ENCODE peak calls at places on chromosomes 13 and 19, in five cellular contexts. A is brain microvascular endothelial cell, M is hepatocyte, D is H1, L is colonic mucosa. Z is an unnamed sample. For H3K27me3 and H3K36me3, the result is how much of the 10 kb centered on the place peaks cover.

GRCh38 chr19:16527971-16528521 is 14.2 kb downstream of the CHERP start:
- DNase-seq in A (no peak), M (no peak), D (peak), L (no peak), Z (no peak)

GRCh38 chr13:76969488-76970365 is 21.4 kb downstream of the ACOD1 start:
- DNase-seq in A (no peak), M (no peak), D (no peak), L (no peak), Z (peak)

GRCh38 chr13:45717324-45717723 is 15.2 kb downstream of the CBY2 start:
- DNase-seq in A (no peak), M (no peak), D (no peak), L (no peak), Z (no peak)

GRCh38 chr13:107289540-107289939 is 721.6 kb upstream of the ARGLU1 start:
- DNase-seq in A (no peak), M (no peak), D (no peak), L (no peak), Z (no peak)

GRCh38 chr19:14093117-14093784 is 2.7 kb upstream of the SAMD1 start:
- DNase-seq in A (no peak), M (no peak), D (no peak), L (no peak), Z (no peak)

GRCh38 chr19:8421484-8422461 is 8.7 kb downstream of the MARCHF2 start:
- DNase-seq in A (no peak), M (peak), D (no peak), L (no peak), Z (no peak)

GRCh38 chr13:27973956-27974662 is 5.0 kb upstream of the CDX2 start:
- DNase-seq in A (no peak), M (no peak), D (no peak), L (no peak), Z (no peak)

GRCh38 chr19:1646931-1647663 is 5.3 kb downstream of the TCF3 start:
- DNase-seq in A (no peak), M (no peak), D (no peak), L (no peak), Z (no peak)

GRCh38 chr13:51397262-51397933 is 55.4 kb downstream of the INTS6 start:
- DNase-seq in A (peak), M (peak), D (no peak), L (no peak), Z (peak)

GRCh38 chr19:38012944-38013343 is 105.9 kb downstream of the SIPA1L3 start:
- DNase-seq in A (no peak), M (no peak), D (no peak), L (no peak), Z (no peak)

GRCh38 chr19:35911790-35912189 is 3.7 kb upstream of the TYROBP start:
- DNase-seq in A (no peak), M (no peak), D (no peak), L (no peak), Z (peak)

GRCh38 chr13:31663880-31664585 is 75.3 kb upstream of the RXFP2 start:
- DNase-seq in A (no peak), M (no peak), D (no peak), L (no peak), Z (no peak)

GRCh38 chr13:94454906-94455305 is 24.6 kb downstream of the DCT start:
- DNase-seq in A (no peak), M (no peak), D (no peak), L (no peak), Z (peak)

GRCh38 chr13:28128030-28128429 is 10.3 kb upstream of the PAN3 start:
- DNase-seq in A (no peak), M (no peak), D (no peak), L (no peak), Z (no peak)

GRCh38 chr13:112545866-112546265 is 42.1 kb downstream of the TUBGCP3 start:
- DNase-seq in A (peak), M (peak), D (no peak), L (no peak), Z (peak)

GRCh38 chr19:27776020-27776419 is 1436.9 kb downstream of the UQCRFS1 start:
- DNase-seq in A (peak), M (no peak), D (peak), L (no peak), Z (peak)

GRCh38 chr13:97145057-97145456 is 77.1 kb upstream of the MBNL2 start:
- DNase-seq in A (no peak), M (no peak), D (no peak), L (no peak), Z (no peak)

GRCh38 chr13:34926513-34926912 is 15.6 kb upstream of the NBEA start:
- DNase-seq in A (peak), M (peak), D (no peak), L (no peak), Z (peak)

GRCh38 chr19:6886272-6886671 is 1.1 kb upstream of the ADGRE1 start:
- DNase-seq in A (no peak), M (no peak), D (no peak), L (no peak), Z (no peak)

GRCh38 chr19:54136086-54136863 is 1.3 kb upstream of the CNOT3 start:
- DNase-seq in A (no peak), M (peak), D (no peak), L (peak), Z (peak)
- H3K27me3 ChIP-seq in A (under half), M (under half), D (under half), L (under half), Z (under half)

GRCh38 chr19:10328558-10329429 is 4.5 kb downstream of the RAVER1 start:
- DNase-seq in A (no peak), M (no peak), D (no peak), L (no peak), Z (no peak)
- H3K36me3 ChIP-seq in A (half or more), M (under half), D (half or more), L (under half), Z (half or more)

GRCh38 chr13:20230913-20231838 is 943 bp downstream of the GJB6 start:
- DNase-seq in A (no peak), M (no peak), D (peak), L (no peak), Z (no peak)
- H3K4me3 ChIP-seq in A (no peak), M (peak), D (peak), L (peak), Z (no peak)

DNA sequence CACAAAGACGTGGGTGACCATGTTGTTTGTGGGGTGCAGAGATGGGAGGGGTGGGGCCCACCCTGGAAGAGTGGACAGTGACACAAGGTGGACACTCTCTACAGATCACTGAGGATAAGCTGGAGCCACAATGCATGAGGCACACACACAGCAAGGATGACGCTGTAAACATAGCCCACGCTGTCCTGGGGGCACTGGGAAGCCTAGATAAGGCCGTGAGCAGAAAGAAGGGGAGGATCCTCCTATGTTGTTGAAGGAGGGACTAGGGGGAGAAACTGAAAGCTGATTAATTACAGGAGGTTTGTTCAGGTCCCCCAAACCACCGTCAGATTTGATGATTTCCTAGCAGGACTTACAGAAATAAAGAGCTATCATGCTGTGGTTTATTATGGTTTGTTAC is 5.6 kb downstream of the KLK2 start:
- DNase-seq in A (no peak), M (no peak), D (no peak), L (no peak), Z (no peak)
- H3K27me3 ChIP-seq in A (under half), M (under half), D (under half), L (under half), Z (half or more)

Z was measured in MG63.